ENCODE peak calls at places on chromosomes 5 and 9, in six cellular contexts. S is GM06990, Z is sigmoid colon, R is left ventricle myocardium inferior, M is mammary epithelial cell, W is PC-9. J is an unnamed sample.
A peak's percentile ranks its signal among the peaks of the same experiment; 100 is the strongest.

GRCh38 chr5:81194633-81195333 is 38.3 kb upstream of the CKMT2 start:
- DNase-seq in W (peak; percentile 62), Z (peak; percentile 85), S (peak; percentile 71), M (peak; percentile 56), R (peak; percentile 83), J (peak; percentile 51)

GRCh38 chr5:131525805-131526204 is 109.2 kb downstream of the RAPGEF6 start:
- DNase-seq in M (no peak), W (no peak), S (no peak), Z (no peak), R (no peak), J (no peak)

GRCh38 chr5:160064979-160065619 is 54.2 kb downstream of the PWWP2A start:
- DNase-seq in R (no peak), Z (no peak), S (no peak), M (peak; percentile 77), W (peak; percentile 70), J (peak; percentile 96)

GRCh38 chr9:5442400-5443011 is 4.8 kb upstream of the PLGRKT start:
- DNase-seq in M (peak; percentile 49), W (no peak), S (no peak), Z (no peak), R (no peak), J (peak; percentile 65)

GRCh38 chr9:109923826-109924225 is 143.8 kb downstream of the PALM2AKAP2 start:
- DNase-seq in R (no peak), Z (no peak), W (no peak), M (no peak), S (no peak), J (no peak)

GRCh38 chr5:168227001-168227400 is 64.4 kb upstream of the WWC1 start:
- DNase-seq in R (no peak), M (peak; percentile 29), S (no peak), W (no peak), Z (no peak), J (peak; percentile 86)

GRCh38 chr5:66958984-66959641 is 237.5 kb downstream of the CD180 start:
- DNase-seq in Z (peak; percentile 69), R (peak; percentile 40), M (peak; percentile 45), S (no peak), W (peak; percentile 74), J (peak; percentile 74)

GRCh38 chr9:73149371-73150067 is 2.1 kb upstream of the ANXA1 start:
- DNase-seq in S (peak; percentile 22), M (peak; percentile 76), Z (no peak), W (peak; percentile 81), R (no peak), J (peak; percentile 94)

GRCh38 chr5:33206962-33207506 is 233.7 kb upstream of the TARS1 start:
- DNase-seq in M (no peak), Z (no peak), W (no peak), S (no peak), R (no peak), J (no peak)

GRCh38 chr9:75715360-75715759 is 175.1 kb upstream of the PCSK5 start:
- DNase-seq in S (no peak), W (no peak), Z (no peak), M (no peak), R (no peak), J (peak; percentile 8)

GRCh38 chr9:127928232-127929043 is 2.1 kb downstream of the PIP5KL1 start:
- DNase-seq in R (no peak), Z (no peak), W (no peak), S (no peak), M (no peak), J (no peak)

GRCh38 chr5:91651704-91652103 is 268.6 kb upstream of the ARRDC3 start:
- DNase-seq in S (no peak), R (no peak), W (no peak), Z (no peak), M (no peak), J (no peak)

GRCh38 chr5:72166070-72166979 is 59.0 kb downstream of the MAP1B start:
- DNase-seq in M (peak; percentile 83), R (peak; percentile 39), S (no peak), W (no peak), Z (peak; percentile 70), J (peak; percentile 83)

GRCh38 chr5:91092859-91093843 is 290.0 kb downstream of the ARRDC3 start:
- DNase-seq in W (no peak), Z (no peak), S (no peak), R (no peak), M (no peak), J (no peak)

GRCh38 chr9:137169764-137170460 is at the start of gene LRRC26:
- DNase-seq in R (no peak), M (no peak), W (no peak), S (no peak), Z (no peak), J (no peak)

GRCh38 chr9:96522371-96522770 is 72.4 kb downstream of the HABP4 start:
- DNase-seq in W (no peak), R (no peak), M (no peak), S (no peak), Z (no peak), J (no peak)

GRCh38 chr5:63563008-63563917 is 399.0 kb downstream of the HTR1A start:
- DNase-seq in S (no peak), M (peak; percentile 5), W (no peak), Z (no peak), R (no peak), J (no peak)

GRCh38 chr5:61549530-61549929 is 217.5 kb downstream of the ZSWIM6 start:
- DNase-seq in Z (no peak), W (no peak), R (no peak), M (no peak), S (no peak), J (no peak)

DNA sequence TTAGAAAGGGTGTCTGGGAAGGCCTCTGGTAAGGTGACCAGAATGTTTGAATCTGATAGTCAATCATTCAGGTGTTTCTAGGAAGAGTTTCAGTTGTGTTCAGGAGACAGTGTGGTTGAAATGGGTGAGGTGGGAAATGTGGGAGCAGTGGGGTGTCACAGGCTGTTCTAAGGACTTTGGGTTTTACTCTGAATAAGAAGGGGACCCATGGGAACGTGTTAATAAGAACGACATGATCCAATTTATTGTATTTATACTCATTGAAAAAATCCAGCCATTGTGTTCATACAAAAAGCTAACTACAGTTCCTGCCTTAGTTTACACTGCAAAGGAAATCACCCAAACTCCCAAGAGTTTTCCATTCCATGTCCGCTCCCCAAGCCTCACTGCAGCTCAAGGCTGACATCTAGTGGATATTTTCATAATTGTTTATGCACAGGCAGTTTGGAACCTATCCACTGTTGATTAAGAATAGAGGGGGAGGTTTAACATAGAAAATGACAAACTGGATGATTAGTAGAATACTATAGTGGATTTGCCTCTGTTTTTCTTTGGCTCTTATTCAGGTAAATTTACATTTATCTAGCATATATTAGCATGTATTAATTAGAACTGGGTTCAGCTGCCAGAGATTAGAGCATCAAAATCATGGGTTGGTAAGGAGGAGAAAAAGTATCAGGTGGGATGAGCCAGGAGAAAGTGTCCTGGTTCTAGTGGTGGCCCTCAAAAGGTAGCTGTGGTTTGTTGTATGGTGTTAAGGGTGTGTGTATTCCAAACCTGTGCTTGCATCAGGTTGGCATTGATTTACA is 17.7 kb downstream of the CAVIN4 start:
- DNase-seq in S (peak; percentile 3), Z (no peak), R (no peak), M (peak; percentile 46), W (no peak), J (peak; percentile 56)
- TF ChIP-seq CTCF in S (peak; percentile 64), Z (peak; percentile 67), R (peak; percentile 94), M (peak; percentile 84), W (peak; percentile 93), J (peak; percentile 53)

DNA sequence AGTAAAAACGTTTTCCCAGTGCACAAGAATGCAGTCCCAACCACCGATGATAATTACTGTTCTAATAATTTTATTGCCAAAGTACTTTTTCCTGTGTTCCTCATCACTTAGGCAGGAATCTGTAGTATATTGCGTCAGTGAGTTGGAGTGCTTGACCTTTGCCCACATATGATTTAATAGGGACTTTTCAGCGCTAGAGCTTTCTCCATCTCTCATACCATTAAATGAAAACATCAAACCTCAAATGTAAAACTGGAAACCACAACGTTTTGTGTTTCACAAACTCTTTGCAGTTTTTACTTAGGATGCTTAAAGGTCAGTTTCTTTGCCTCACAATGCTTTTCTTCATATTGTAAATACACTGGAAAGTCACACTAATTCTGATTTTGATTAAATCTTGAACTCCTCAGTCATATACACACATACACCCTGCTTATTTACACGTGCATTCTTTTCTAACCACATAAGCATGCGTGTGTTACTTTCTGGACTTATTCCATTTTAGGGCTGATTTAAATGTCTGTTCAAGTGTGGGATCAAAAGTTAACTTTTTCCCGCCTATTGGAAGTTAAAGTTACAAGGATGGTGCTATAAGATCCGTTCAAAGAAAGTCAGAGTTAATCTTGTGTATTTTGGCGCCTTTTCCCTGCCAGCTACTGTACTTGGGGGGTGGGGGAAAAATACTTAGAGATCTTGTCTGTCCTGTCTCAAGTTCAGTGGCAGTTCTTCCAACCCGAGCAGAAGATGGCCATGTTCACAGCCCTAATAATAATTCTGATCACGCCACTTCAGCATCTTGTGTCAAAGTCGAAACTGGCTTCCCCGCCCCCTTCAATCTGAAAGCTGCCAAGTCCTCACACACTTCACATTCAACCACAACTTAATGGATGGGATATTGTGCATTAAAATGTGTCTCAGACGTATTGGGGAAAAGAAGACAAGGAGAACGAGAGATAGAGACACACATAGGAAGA is 6.6 kb upstream of the NFIB start:
- DNase-seq in Z (no peak), S (no peak), W (peak; percentile 77), R (peak; percentile 47), M (peak; percentile 94), J (peak; percentile 86)
- H3K4me3 ChIP-seq in Z (no peak overlapping the region), S (no peak overlapping the region), W (peak overlapping the region; percentile 73), R (peak overlapping the region; percentile 80), M (peak overlapping the region; percentile 65), J (peak overlapping the region; percentile 8)

DNA sequence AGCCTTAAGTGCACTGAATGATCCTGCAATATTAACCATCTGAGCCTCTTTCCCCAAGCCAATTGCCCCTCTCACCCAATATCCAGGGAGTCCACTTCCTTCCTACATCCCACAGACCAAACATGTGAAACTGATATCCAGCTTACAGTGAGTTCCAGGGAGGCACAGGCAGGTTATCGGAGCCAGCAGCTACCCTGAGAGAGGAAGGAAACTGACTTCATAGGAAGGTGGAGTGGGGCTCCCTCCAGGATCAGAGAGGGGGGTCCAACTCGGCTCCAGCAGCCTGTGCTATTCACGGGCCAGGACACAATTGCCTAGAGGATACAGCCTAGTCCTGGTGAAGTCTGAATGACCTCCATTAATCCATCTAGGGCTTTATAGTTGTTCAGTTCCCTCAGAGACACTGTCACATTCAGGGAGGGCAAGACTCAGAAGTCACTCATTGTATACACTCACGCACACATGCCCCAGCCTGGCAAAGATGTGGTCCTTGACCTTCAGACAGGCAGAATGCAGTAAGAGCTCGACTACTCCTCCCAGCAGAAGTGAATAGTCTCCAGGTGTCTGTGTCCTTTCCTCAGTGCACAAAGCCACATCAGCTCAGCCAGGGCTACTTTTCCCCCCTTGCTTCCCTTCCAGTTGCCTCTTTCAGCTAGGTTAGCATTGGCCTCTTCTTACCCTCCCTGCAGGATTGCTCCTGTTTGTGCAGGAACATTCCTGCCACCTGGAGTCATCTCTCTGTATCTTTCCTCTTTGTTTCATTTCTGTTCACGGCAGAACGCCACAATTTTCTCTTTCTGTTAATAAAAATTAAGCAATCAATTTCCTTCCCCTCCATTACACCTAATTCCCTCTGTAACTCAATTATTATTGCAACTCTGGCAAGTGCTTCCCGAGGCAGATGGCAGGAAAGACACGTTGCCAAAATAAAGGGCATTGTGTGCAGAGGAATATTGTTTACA is 501.7 kb downstream of the ARHGEF28 start:
- DNase-seq in R (no peak), Z (no peak), M (peak; percentile 48), S (no peak), W (no peak), J (peak; percentile 65)
- TF ChIP-seq CTCF in R (peak; percentile 28), Z (no peak), M (peak; percentile 46), S (no peak), W (peak; percentile 32), J (peak; percentile 65)

DNA sequence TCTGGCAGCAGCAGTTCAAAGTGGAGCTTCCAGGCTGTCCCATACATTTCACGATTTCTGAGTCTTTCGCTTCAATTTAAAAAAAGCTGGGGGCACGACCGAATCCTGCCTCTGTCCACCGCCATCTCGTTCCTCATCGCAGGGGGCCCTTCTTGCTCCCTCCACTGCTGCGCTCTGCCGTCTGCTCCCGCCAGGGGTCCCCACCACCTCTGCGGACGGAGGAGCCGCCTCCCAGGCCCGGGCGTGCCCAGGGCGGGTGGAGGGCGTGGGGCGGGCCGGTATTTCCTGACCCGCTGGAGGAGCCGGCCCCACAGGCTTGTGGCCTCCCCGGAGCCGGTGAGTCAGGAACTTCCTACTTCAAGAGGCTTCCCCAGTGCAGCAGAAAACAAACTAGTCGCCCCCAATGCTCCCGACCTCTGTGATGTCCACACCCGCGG is 50.4 kb downstream of the USP20 start:
- DNase-seq in R (peak; percentile 93), M (peak; percentile 89), W (peak; percentile 88), S (peak; percentile 90), Z (peak; percentile 97), J (peak; percentile 84)
- H3K4me3 ChIP-seq in R (peak overlapping the region; percentile 66), M (peak overlapping the region; percentile 5), W (peak overlapping the region; percentile 48), S (peak overlapping the region; percentile 59), Z (peak overlapping the region; percentile 8), J (peak overlapping the region; percentile 30)